ENCODE peak calls at places on chromosomes 2 and 18, in seven cellular contexts. H is breast epithelium, F is transverse colon, C is MM.1S, E is uterus, X is IMR-90, O is H1. Y is an unnamed sample.

GRCh38 chr2:98049991-98050519 is 36.9 kb upstream of the VWA3B start:
- DNase-seq in H (no peak), O (no peak), C (no peak), E (no peak), X (no peak), F (peak; percentile 42), Y (no peak)

GRCh38 chr2:172865422-172865821 is 129.8 kb downstream of the RAPGEF4 start:
- DNase-seq in O (no peak), C (no peak), X (peak; percentile 48), E (no peak), F (no peak), H (no peak), Y (no peak)

GRCh38 chr2:45743531-45744391 is 92.3 kb downstream of the PRKCE start:
- DNase-seq in X (peak; percentile 82), H (no peak), F (peak; percentile 25), C (no peak), E (peak; percentile 61), O (no peak), Y (peak; percentile 38)

GRCh38 chr2:178006710-178007109 is 65.9 kb downstream of the PDE11A start:
- DNase-seq in E (no peak), H (no peak), O (no peak), F (no peak), C (no peak), X (no peak), Y (no peak)

GRCh38 chr2:180647651-180648050 is 332.8 kb upstream of the UBE2E3 start:
- DNase-seq in C (no peak), F (no peak), H (no peak), X (no peak), O (no peak), E (no peak), Y (no peak)

GRCh38 chr2:65503746-65504145 is 71.3 kb upstream of the SPRED2 start:
- DNase-seq in E (no peak), O (no peak), C (no peak), X (no peak), H (no peak), F (no peak), Y (no peak)

GRCh38 chr2:207683879-207684627 is 27.4 kb upstream of the CCNYL1 start:
- DNase-seq in E (no peak), C (no peak), H (no peak), O (no peak), X (peak; percentile 73), F (peak; percentile 48), Y (no peak)

GRCh38 chr18:48419268-48420022 is 10.3 kb upstream of the ZBTB7C start:
- DNase-seq in F (no peak), E (no peak), C (no peak), O (no peak), H (no peak), X (no peak), Y (no peak)

GRCh38 chr2:42495234-42495581 is 1.4 kb upstream of the KCNG3 start:
- DNase-seq in X (no peak), C (no peak), E (no peak), H (no peak), F (no peak), O (no peak), Y (no peak)

GRCh38 chr2:42494434-42495233 is 852 bp upstream of the KCNG3 start:
- DNase-seq in E (peak; percentile 64), C (peak; percentile 90), F (peak; percentile 87), O (peak; percentile 88), H (peak; percentile 70), X (peak; percentile 75), Y (peak; percentile 87)

GRCh38 chr2:42493885-42494433 is at the start of gene KCNG3:
- DNase-seq in C (peak; percentile 77), X (peak; percentile 12), E (peak; percentile 63), F (peak; percentile 84), O (no peak), H (no peak), Y (peak; percentile 83)

GRCh38 chr2:42493468-42493884 is 306 bp downstream of the KCNG3 start:
- DNase-seq in C (no peak), F (no peak), E (no peak), H (no peak), O (no peak), X (no peak), Y (no peak)

GRCh38 chr2:42492691-42493467 is 903 bp downstream of the KCNG3 start:
- DNase-seq in F (peak; percentile 37), X (no peak), H (no peak), C (no peak), O (no peak), E (no peak), Y (peak; percentile 60)
- H3K4me3 ChIP-seq in F (peak overlapping the region; percentile 69), X (no peak overlapping the region), H (peak overlapping the region; percentile 67), C (no peak overlapping the region), O (peak overlapping the region; percentile 93), E (peak overlapping the region; percentile 55), Y (no peak overlapping the region)

GRCh38 chr2:31366733-31367132 is 47.8 kb downstream of the XDH start:
- DNase-seq in O (no peak), C (no peak), X (no peak), F (no peak), H (no peak), E (no peak), Y (no peak)

GRCh38 chr2:31365834-31366505 is 48.6 kb downstream of the XDH start:
- DNase-seq in E (no peak), O (no peak), F (no peak), C (no peak), H (no peak), X (no peak), Y (no peak)

GRCh38 chr2:31373127-31373526 is 41.4 kb downstream of the XDH start:
- DNase-seq in O (no peak), E (no peak), F (no peak), H (no peak), X (no peak), C (no peak), Y (no peak)

GRCh38 chr2:31372097-31372496 is 42.4 kb downstream of the XDH start:
- DNase-seq in O (no peak), C (no peak), X (no peak), H (no peak), F (no peak), E (no peak), Y (no peak)

GRCh38 chr2:31371691-31372090 is 42.9 kb downstream of the XDH start:
- DNase-seq in X (no peak), C (no peak), O (no peak), E (no peak), F (no peak), H (no peak), Y (no peak)
- H3K36me3 ChIP-seq in X (no peaks in the 10 kb centered on the region), C (no peaks in the 10 kb centered on the region), O (no peaks in the 10 kb centered on the region), E (no peaks in the 10 kb centered on the region), F (no peaks in the 10 kb centered on the region), H (no peaks in the 10 kb centered on the region), Y (no peaks in the 10 kb centered on the region)

GRCh38 chr2:237591379-237591881 is 896 bp upstream of the RAB17 start:
- DNase-seq in C (no peak), H (no peak), O (no peak), F (peak; percentile 36), E (no peak), X (no peak), Y (no peak)

GRCh38 chr2:237590272-237591020 is at the start of gene RAB17:
- DNase-seq in H (no peak), O (no peak), F (peak; percentile 82), C (no peak), E (no peak), X (peak; percentile 39), Y (no peak)

GRCh38 chr2:237593036-237593435 is 2.5 kb upstream of the RAB17 start:
- DNase-seq in X (no peak), H (no peak), F (no peak), E (no peak), O (no peak), C (no peak), Y (no peak)

GRCh38 chr2:237592425-237592980 is 2.0 kb upstream of the RAB17 start:
- DNase-seq in F (no peak), O (no peak), H (no peak), C (no peak), E (no peak), X (no peak), Y (no peak)

DNA sequence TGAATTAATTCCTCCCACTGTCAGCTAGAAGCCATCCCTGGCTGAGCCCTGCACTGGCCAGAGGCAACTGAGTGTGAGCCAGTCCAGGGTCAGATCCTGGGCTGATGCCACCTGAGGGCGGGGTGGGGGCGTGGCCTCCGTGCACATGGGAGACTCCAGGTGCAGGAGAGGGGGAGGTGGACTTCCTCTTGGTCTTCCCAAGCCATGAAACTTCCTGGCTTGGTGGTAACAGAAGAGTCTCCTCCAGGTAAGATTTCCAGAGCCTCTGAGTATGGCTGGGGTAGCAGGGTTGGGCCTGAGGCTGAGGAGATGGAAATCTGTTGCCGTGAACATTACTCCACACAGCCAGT is 462 bp upstream of the RAB17 start:
- DNase-seq in C (no peak), E (no peak), F (peak; percentile 75), H (peak; percentile 81), O (no peak), X (no peak), Y (no peak)
- H3K4me3 ChIP-seq in C (no peak overlapping the region), E (no peak overlapping the region), F (peak overlapping the region; percentile 20), H (peak overlapping the region; percentile 43), O (peak overlapping the region; percentile 59), X (no peak overlapping the region), Y (no peak overlapping the region)

GRCh38 chr2:241339839-241340471 is 16.1 kb upstream of the FARP2 start:
- DNase-seq in E (no peak), O (no peak), C (peak; percentile 24), X (peak; percentile 59), F (no peak), H (no peak), Y (no peak)
- H3K36me3 ChIP-seq in E (no peaks in the 10 kb centered on the region), O (peaks cover 29% of the 10 kb centered on the region), C (peaks cover 6% of the 10 kb centered on the region), X (peaks cover 55% of the 10 kb centered on the region), F (peaks cover 50% of the 10 kb centered on the region), H (no peaks in the 10 kb centered on the region), Y (peaks cover 65% of the 10 kb centered on the region)

Y was measured in adrenal gland.